ENCODE peak calls at places on chromosome 9, in ten cellular contexts. W, Z, N, G, Y, D, F, R, E and J are unnamed samples.

GRCh38 chr9:19488721-19489120 is 79.9 kb downstream of the ACER2 start:
- DNase-seq in W (no peak), Z (no peak), N (no peak), G (no peak), Y (no peak), D (no peak), F (no peak), R (no peak), E (no peak), J (no peak)

GRCh38 chr9:104279535-104280215 is 185.6 kb downstream of the SMC2 start:
- DNase-seq in W (no peak), Z (no peak), N (peak; percentile 82), G (no peak), Y (no peak), D (no peak), F (peak; percentile 89), R (no peak), E (no peak), J (no peak)

GRCh38 chr9:91017245-91017644 is 215.6 kb downstream of the SYK start:
- DNase-seq in W (no peak), Z (no peak), N (no peak), G (no peak), Y (no peak), D (no peak), F (no peak), R (no peak), E (no peak), J (no peak)

GRCh38 chr9:126417007-126417406 is 90.4 kb downstream of the MVB12B start:
- DNase-seq in W (no peak), Z (no peak), N (no peak), G (no peak), Y (no peak), D (no peak), F (peak; percentile 5), R (no peak), E (no peak), J (no peak)

GRCh38 chr9:134205636-134206316 is 41.4 kb upstream of the RNU6ATAC start:
- DNase-seq in W (no peak), Z (no peak), N (peak; percentile 37), G (no peak), Y (no peak), D (no peak), F (peak; percentile 66), R (no peak), E (peak; percentile 44), J (no peak)

GRCh38 chr9:120235081-120235480 is 344.9 kb downstream of the CDK5RAP2 start:
- DNase-seq in W (no peak), Z (no peak), N (no peak), G (no peak), Y (no peak), D (no peak), F (no peak), R (no peak), E (no peak), J (no peak)

GRCh38 chr9:19992556-19992955 is 203.7 kb upstream of the SLC24A2 start:
- DNase-seq in W (no peak), Z (no peak), N (peak; percentile 89), G (peak; percentile 25), Y (no peak), D (no peak), F (peak; percentile 43), R (no peak), E (peak; percentile 63), J (peak; percentile 28)

GRCh38 chr9:135812961-135813360 is 94.4 kb downstream of the CAMSAP1 start:
- DNase-seq in W (no peak), Z (no peak), N (no peak), G (peak; percentile 6), Y (no peak), D (no peak), F (no peak), R (no peak), E (no peak), J (no peak)

GRCh38 chr9:113594484-113595299 is 131.2 kb downstream of the RGS3 start:
- DNase-seq in W (no peak), Z (no peak), N (no peak), G (no peak), Y (no peak), D (no peak), F (no peak), R (no peak), E (no peak), J (no peak)